ENCODE peak calls at places on chromosome 10, in seven cellular contexts. R, K, J, P, G, D and A are unnamed samples.

GRCh38 chr10:131089150-131089549 is 222.4 kb downstream of the TCERG1L start:
- DNase-seq in R (no peak), K (no peak), J (no peak), P (no peak), G (no peak), D (no peak), A (no peak)

GRCh38 chr10:89921422-89921821 is 220.0 kb downstream of the KIF20B start:
- DNase-seq in R (no peak), K (no peak), J (no peak), P (no peak), G (no peak), D (no peak), A (no peak)

GRCh38 chr10:103711351-103711994 is 143.9 kb downstream of the SH3PXD2A start:
- DNase-seq in R (no peak), K (no peak), J (peak; percentile 37), P (no peak), G (no peak), D (no peak), A (no peak)

GRCh38 chr10:60186315-60187071 is 203.2 kb downstream of the ANK3 start:
- DNase-seq in R (no peak), K (peak; percentile 59), J (no peak), P (no peak), G (no peak), D (peak; percentile 60), A (no peak)

GRCh38 chr10:116099031-116099430 is 174.0 kb downstream of the GFRA1 start:
- DNase-seq in R (no peak), K (no peak), J (no peak), P (no peak), G (no peak), D (no peak), A (no peak)

GRCh38 chr10:48290286-48290685 is 15.8 kb upstream of the FRMPD2 start:
- DNase-seq in R (no peak), K (no peak), J (no peak), P (no peak), G (no peak), D (no peak), A (no peak)

GRCh38 chr10:34656676-34657075 is 158.4 kb downstream of the PARD3 start:
- DNase-seq in R (no peak), K (no peak), J (no peak), P (no peak), G (no peak), D (no peak), A (no peak)

GRCh38 chr10:78185693-78186055 is 152.0 kb downstream of the RPS24 start:
- DNase-seq in R (no peak), K (no peak), J (no peak), P (no peak), G (no peak), D (no peak), A (no peak)

GRCh38 chr10:43816351-43817321 is 168.0 kb upstream of the ZNF32 start:
- DNase-seq in R (no peak), K (peak; percentile 47), J (no peak), P (peak; percentile 73), G (no peak), D (peak; percentile 77), A (peak; percentile 93)

GRCh38 chr10:65377687-65378086 is 1548.1 kb upstream of the LRRTM3 start:
- DNase-seq in R (no peak), K (no peak), J (no peak), P (no peak), G (no peak), D (no peak), A (no peak)

GRCh38 chr10:119643306-119644214 is 7.6 kb upstream of the BAG3 start:
- DNase-seq in R (no peak), K (no peak), J (no peak), P (no peak), G (peak; percentile 52), D (peak; percentile 66), A (no peak)

GRCh38 chr10:14758451-14758850 is 16.2 kb downstream of the FAM107B start:
- DNase-seq in R (no peak), K (no peak), J (no peak), P (no peak), G (no peak), D (no peak), A (no peak)

GRCh38 chr10:621500-621899 is 68.0 kb downstream of the DIP2C start:
- DNase-seq in R (no peak), K (no peak), J (no peak), P (no peak), G (no peak), D (no peak), A (no peak)

GRCh38 chr10:96765406-96766240 is 45.3 kb upstream of the PIK3AP1 start:
- DNase-seq in R (peak; percentile 25), K (peak; percentile 77), J (peak; percentile 58), P (peak; percentile 74), G (peak; percentile 76), D (peak; percentile 37), A (peak; percentile 90)

GRCh38 chr10:100930368-100930767 is 17.6 kb downstream of the SLF2 start:
- DNase-seq in R (no peak), K (no peak), J (no peak), P (no peak), G (no peak), D (no peak), A (no peak)
- TF ChIP-seq CTCF in R (peak; percentile 24), K (no peak), J (no peak), P (no peak), G (peak; percentile 5), D (peak; percentile 8), A (no peak)

GRCh38 chr10:5199398-5199797 is 2.8 kb downstream of the AKR1C4 start:
- DNase-seq in R (no peak), K (no peak), J (peak; percentile 46), P (no peak), G (no peak), D (no peak), A (no peak)
- TF ChIP-seq CTCF in R (peak; percentile 4), K (no peak), J (peak; percentile 12), P (no peak), G (peak; percentile 7), D (no peak), A (no peak)

GRCh38 chr10:53298443-53298842 is 525.9 kb upstream of the MBL2 start:
- DNase-seq in R (no peak), K (no peak), J (no peak), P (no peak), G (no peak), D (no peak), A (no peak)
- TF ChIP-seq CTCF in R (peak; percentile 9), K (no peak), J (no peak), P (no peak), G (no peak), D (no peak), A (no peak)

DNA sequence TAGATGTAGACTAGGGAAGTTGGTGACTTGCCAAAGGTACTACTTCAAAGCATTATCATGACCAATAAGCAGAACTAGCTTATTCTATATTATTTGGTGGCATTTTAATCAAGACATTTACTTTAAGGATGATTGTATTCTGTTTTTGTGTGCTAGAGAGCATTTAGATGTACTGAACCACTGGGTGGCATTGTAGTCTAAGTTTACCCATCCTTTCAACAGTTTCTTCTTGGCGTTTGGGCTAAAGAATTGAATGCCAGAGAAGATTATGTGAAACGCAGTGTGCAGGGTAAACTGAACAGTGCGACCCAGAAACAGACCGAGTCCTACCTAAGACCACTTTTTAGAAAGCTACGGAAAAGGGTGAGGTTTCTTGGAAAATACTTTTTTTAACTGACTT is 26.8 kb downstream of the PRPF18 start:
- DNase-seq in R (no peak), K (no peak), J (no peak), P (no peak), G (no peak), D (peak; percentile 42), A (no peak)
- TF ChIP-seq CTCF in R (no peak), K (no peak), J (no peak), P (peak; percentile 30), G (peak; percentile 26), D (peak; percentile 45), A (no peak)

GRCh38 chr10:5014936-5015335 is 11.3 kb upstream of the AKR1C2 start:
- DNase-seq in R (no peak), K (no peak), J (no peak), P (no peak), G (no peak), D (no peak), A (no peak)
- TF ChIP-seq CTCF in R (peak; percentile 29), K (peak; percentile 16), J (no peak), P (no peak), G (no peak), D (no peak), A (no peak)